ENCODE peak calls at places on chromosomes 16 and 17, in eight cellular contexts. P is thyroid gland; D is transverse colon; G is skeletal muscle cell; C is B cell; Y is foreskin fibroblast; T is frontal cortex; R is stimulated activated CD4-positive, alpha-beta T cell treated with anti-CD3 and anti-CD28 coated beads, Interleukin-15, amount 100 ng/mL, for 48 hours. U is an unnamed sample.

GRCh38 chr16:15993946-15994665 is 44.7 kb downstream of the ABCC1 start:
- DNase-seq in P (no peak), D (no peak), G (no peak), C (no peak), Y (peak; percentile 72), T (peak; percentile 42), R (no peak), U (no peak)

GRCh38 chr17:9768381-9768934 is 22.9 kb downstream of the DHRS7C start:
- DNase-seq in P (no peak), D (no peak), G (no peak), C (no peak), Y (peak; percentile 32), T (no peak), R (no peak), U (no peak)

GRCh38 chr16:21101631-21102420 is 48.8 kb downstream of the DNAH3 start:
- DNase-seq in P (peak; percentile 6), D (peak; percentile 12), G (no peak), C (no peak), Y (peak; percentile 67), T (no peak), R (peak; percentile 6), U (peak; percentile 3)

GRCh38 chr17:64459284-64459747 is 10.4 kb downstream of the MILR1 start:
- DNase-seq in P (no peak), D (peak; percentile 11), G (no peak), C (no peak), Y (peak; percentile 73), T (no peak), R (no peak), U (no peak)

GRCh38 chr17:45345554-45346254 is 28.9 kb upstream of the MAP3K14 start:
- DNase-seq in P (no peak), D (peak; percentile 6), G (peak; percentile 85), C (no peak), Y (peak; percentile 86), T (no peak), R (no peak), U (no peak)

GRCh38 chr17:76498886-76499667 is 2.1 kb downstream of the RHBDF2 start:
- DNase-seq in P (peak; percentile 44), D (no peak), G (no peak), C (peak; percentile 68), Y (no peak), T (no peak), R (no peak), U (no peak)

GRCh38 chr17:56038136-56038535 is 115.1 kb upstream of the ANKFN1 start:
- DNase-seq in P (no peak), D (no peak), G (no peak), C (no peak), Y (no peak), T (no peak), R (no peak), U (no peak)

GRCh38 chr16:592518-593306 is 2.8 kb downstream of the RAB40C start:
- DNase-seq in P (peak; percentile 81), D (peak; percentile 56), G (no peak), C (no peak), Y (no peak), T (no peak), R (no peak), U (no peak)

GRCh38 chr17:80791758-80792284 is 199.8 kb upstream of the CHMP6 start:
- DNase-seq in P (peak; percentile 34), D (peak; percentile 55), G (peak; percentile 90), C (peak; percentile 23), Y (peak; percentile 99), T (no peak), R (peak; percentile 62), U (no peak)

GRCh38 chr16:56191807-56192643 is 736 bp downstream of the GNAO1 start:
- DNase-seq in P (no peak), D (no peak), G (no peak), C (no peak), Y (peak; percentile 1), T (peak; percentile 44), R (no peak), U (no peak)

GRCh38 chr17:45402916-45403315 is 29.8 kb downstream of the ARHGAP27 start:
- DNase-seq in P (no peak), D (no peak), G (no peak), C (peak; percentile 27), Y (no peak), T (no peak), R (no peak), U (no peak)

GRCh38 chr16:90031931-90032663 is 12.8 kb upstream of the DBNDD1 start:
- DNase-seq in P (no peak), D (no peak), G (no peak), C (no peak), Y (peak; percentile 63), T (no peak), R (no peak), U (no peak)